ENCODE peak calls at places on chromosomes 11 and 22, in five cellular contexts. I is EH, D is HTR-8/SVneo, N is NCI-H1105 treated with DMSO at 0.1 percent for 48 hours, M is endothelial cell. L is an unnamed sample.

GRCh38 chr11:13269775-13270174 is 7.8 kb upstream of the BMAL1 start:
- DNase-seq in M (no peak), N (no peak), D (no peak), I (peak), L (no peak)

GRCh38 chr22:47623740-47624103 is 861.3 kb downstream of the TBC1D22A start:
- DNase-seq in M (no peak), N (no peak), D (no peak), I (no peak), L (no peak)

GRCh38 chr22:21796863-21797262 is 61.3 kb upstream of the YPEL1 start:
- DNase-seq in N (no peak), D (no peak), I (no peak), M (no peak), L (no peak)

GRCh38 chr11:60777572-60777971 is 7.6 kb upstream of the MS4A10 start:
- DNase-seq in D (peak), M (no peak), I (peak), N (no peak), L (no peak)

GRCh38 chr11:1138053-1138452 is 19.7 kb upstream of the MUC5AC start:
- DNase-seq in N (no peak), I (peak), D (no peak), M (no peak), L (no peak)

GRCh38 chr11:126257764-126258163 is 10.9 kb downstream of the SRPRA start:
- DNase-seq in M (no peak), N (no peak), D (no peak), I (peak), L (no peak)

GRCh38 chr11:115912484-115912945 is 408.3 kb upstream of the CADM1 start:
- DNase-seq in M (peak), D (no peak), I (no peak), N (peak), L (no peak)

GRCh38 chr11:47997063-47998053 is 17.0 kb downstream of the PTPRJ start:
- DNase-seq in N (no peak), D (no peak), M (no peak), I (no peak), L (no peak)

GRCh38 chr11:23866641-23867040 is 630.2 kb upstream of the LUZP2 start:
- DNase-seq in N (no peak), I (peak), M (no peak), D (no peak), L (no peak)

GRCh38 chr11:75105462-75105925 is 8.8 kb upstream of the OR2AT4 start:
- DNase-seq in N (no peak), M (no peak), D (no peak), I (peak), L (peak)

GRCh38 chr11:78985654-78986053 is 411.0 kb upstream of the NARS2 start:
- DNase-seq in D (no peak), N (no peak), I (no peak), M (no peak), L (no peak)

GRCh38 chr11:62830904-62831519 is 839 bp downstream of the STX5 start:
- DNase-seq in D (peak), I (no peak), M (no peak), N (peak), L (peak)

GRCh38 chr22:37166675-37167066 is 17.0 kb upstream of the IL2RB start:
- DNase-seq in M (peak), I (peak), N (peak), D (peak), L (no peak)

GRCh38 chr11:31240340-31240904 is 129.1 kb downstream of the DCDC1 start:
- DNase-seq in D (no peak), I (peak), N (peak), M (peak), L (peak)

GRCh38 chr22:28674121-28674563 is 5.5 kb downstream of the TTC28 start:
- DNase-seq in D (peak), N (no peak), I (peak), M (no peak), L (no peak)

GRCh38 chr11:76200006-76200940 is 6.0 kb downstream of the WNT11 start:
- DNase-seq in I (no peak), N (no peak), D (no peak), M (no peak), L (no peak)

GRCh38 chr11:100638648-100639047 is 48.4 kb upstream of the ARHGAP42 start:
- DNase-seq in I (no peak), M (no peak), D (no peak), N (no peak), L (no peak)

GRCh38 chr11:35047179-35047578 is 91.8 kb upstream of the CD44 start:
- DNase-seq in I (no peak), N (no peak), D (no peak), M (no peak), L (no peak)

GRCh38 chr11:100791873-100792272 is 104.8 kb downstream of the ARHGAP42 start:
- DNase-seq in I (peak), N (no peak), D (peak), M (no peak), L (no peak)

GRCh38 chr11:46389450-46390330 is 1.9 kb downstream of the CHRM4 start:
- DNase-seq in N (peak), M (peak), D (peak), I (peak), L (peak)

GRCh38 chr11:32385998-32386397 is 49.3 kb downstream of the WT1 start:
- DNase-seq in M (peak), D (peak), I (peak), N (peak), L (peak)

GRCh38 chr11:59463176-59463575 is 6.4 kb downstream of the OR4D6 start:
- DNase-seq in N (no peak), I (peak), M (no peak), D (no peak), L (no peak)

GRCh38 chr22:27459955-27460354 is 341.6 kb downstream of the MN1 start:
- DNase-seq in M (no peak), N (no peak), D (no peak), I (no peak), L (no peak)

GRCh38 chr22:39422721-39423120 is 23.1 kb downstream of the TAB1 start:
- DNase-seq in D (no peak), I (no peak), N (no peak), M (no peak), L (no peak)

GRCh38 chr11:128598096-128598495 is 10.7 kb upstream of the ETS1 start:
- DNase-seq in D (no peak), N (no peak), I (no peak), M (no peak), L (no peak)

GRCh38 chr11:46345881-46346484 is 1.3 kb upstream of the DGKZ start:
- DNase-seq in N (no peak), D (no peak), M (no peak), I (no peak), L (no peak)